ENCODE peak calls at places on chromosomes 13 and 19, in ten cellular contexts. X, R, E, M, H, W, F, U, S and Z are unnamed samples.
A peak's percentile ranks its signal among the peaks of the same experiment; 100 is the strongest.

GRCh38 chr13:26872444-26873173 is 112.0 kb upstream of the GPR12 start:
- DNase-seq in R (no peak), M (peak; percentile 87), F (no peak), S (no peak), E (peak; percentile 53), U (no peak), W (peak; percentile 16), H (peak; percentile 74), X (peak; percentile 80), Z (peak; percentile 50)

GRCh38 chr13:60261432-60262351 is 98.0 kb upstream of the DIAPH3 start:
- DNase-seq in S (no peak), U (no peak), W (no peak), F (no peak), R (no peak), X (no peak), M (no peak), H (no peak), E (no peak), Z (no peak)

GRCh38 chr13:44801990-44802389 is 187.3 kb downstream of the NUFIP1 start:
- DNase-seq in H (no peak), R (no peak), M (peak; percentile 25), F (no peak), E (no peak), U (no peak), W (no peak), S (peak; percentile 80), X (no peak), Z (no peak)

GRCh38 chr19:15379996-15380647 is 535 bp upstream of the AKAP8 start:
- DNase-seq in X (no peak), F (no peak), H (no peak), S (peak; percentile 22), E (no peak), U (peak; percentile 80), R (peak; percentile 46), M (no peak), W (no peak), Z (peak; percentile 61)

GRCh38 chr13:24110011-24110410 is 50.5 kb upstream of the SPATA13 start:
- DNase-seq in H (no peak), X (no peak), M (no peak), U (no peak), F (no peak), E (no peak), S (no peak), R (no peak), W (no peak), Z (no peak)

GRCh38 chr19:29478578-29479565 is 46.9 kb upstream of the VSTM2B start:
- DNase-seq in X (peak; percentile 40), H (peak; percentile 58), S (no peak), E (no peak), M (peak; percentile 74), R (no peak), U (no peak), F (no peak), W (no peak), Z (no peak)

GRCh38 chr13:62250501-62251175 is 835.0 kb upstream of the PCDH20 start:
- DNase-seq in M (no peak), R (no peak), H (no peak), S (no peak), E (no peak), F (no peak), W (no peak), U (no peak), X (no peak), Z (no peak)

GRCh38 chr13:47170971-47171370 is 274.1 kb upstream of the HTR2A start:
- DNase-seq in W (no peak), R (no peak), F (no peak), X (no peak), U (no peak), H (no peak), S (no peak), E (no peak), M (no peak), Z (no peak)

GRCh38 chr13:34412295-34412694 is 529.8 kb upstream of the NBEA start:
- DNase-seq in S (peak; percentile 26), R (no peak), W (no peak), M (no peak), F (no peak), E (no peak), X (no peak), H (no peak), U (no peak), Z (no peak)

GRCh38 chr13:34411177-34411576 is 530.9 kb upstream of the NBEA start:
- DNase-seq in U (no peak), R (no peak), M (no peak), S (no peak), X (no peak), E (no peak), F (no peak), W (no peak), H (no peak), Z (no peak)

GRCh38 chr13:34413538-34414210 is 528.4 kb upstream of the NBEA start:
- DNase-seq in S (peak; percentile 33), X (no peak), W (no peak), H (no peak), R (no peak), F (no peak), M (no peak), E (no peak), U (no peak), Z (no peak)

GRCh38 chr13:34411881-34412280 is 530.2 kb upstream of the NBEA start:
- DNase-seq in U (no peak), S (no peak), H (no peak), R (no peak), E (no peak), X (no peak), W (no peak), M (no peak), F (no peak), Z (no peak)

GRCh38 chr13:34412817-34413365 is 529.2 kb upstream of the NBEA start:
- DNase-seq in X (no peak), M (no peak), W (no peak), F (no peak), U (no peak), R (no peak), S (peak; percentile 73), E (no peak), H (no peak), Z (no peak)
- TF ChIP-seq CTCF in X (no peak), M (no peak), W (no peak), F (no peak), U (no peak), R (no peak), S (no peak), E (no peak), H (no peak), Z (no peak)

GRCh38 chr13:88196106-88196505 is 524.9 kb downstream of the SLITRK5 start:
- DNase-seq in H (no peak), M (no peak), E (no peak), W (no peak), F (no peak), R (no peak), X (no peak), U (no peak), S (no peak), Z (no peak)
- TF ChIP-seq CTCF in H (no peak), M (no peak), E (no peak), W (no peak), F (no peak), R (no peak), X (no peak), U (no peak), S (no peak), Z (no peak)

GRCh38 chr19:42424345-42424707 is 2.9 kb downstream of the LIPE start:
- DNase-seq in E (no peak), M (no peak), X (no peak), R (no peak), U (no peak), F (no peak), S (no peak), H (no peak), W (no peak), Z (no peak)

GRCh38 chr19:42422576-42423461 is 4.4 kb downstream of the LIPE start:
- DNase-seq in R (no peak), X (peak; percentile 62), U (peak; percentile 70), E (no peak), H (peak; percentile 85), M (no peak), W (peak; percentile 77), S (no peak), F (no peak), Z (peak; percentile 62)

GRCh38 chr19:42426643-42427042 is 545 bp downstream of the LIPE start:
- DNase-seq in S (no peak), H (no peak), X (no peak), F (no peak), E (no peak), W (no peak), M (no peak), U (no peak), R (no peak), Z (no peak)

GRCh38 chr19:42423462-42424344 is 3.5 kb downstream of the LIPE start:
- DNase-seq in X (peak; percentile 97), H (peak; percentile 98), F (peak; percentile 78), M (peak; percentile 95), R (peak; percentile 75), S (peak; percentile 83), W (peak; percentile 92), E (peak; percentile 88), U (peak; percentile 86), Z (peak; percentile 97)

GRCh38 chr19:42424712-42425131 is 2.5 kb downstream of the LIPE start:
- DNase-seq in U (no peak), E (no peak), X (no peak), R (no peak), M (no peak), H (peak; percentile 25), W (no peak), S (no peak), F (no peak), Z (no peak)
- TF ChIP-seq CTCF in U (no peak), E (no peak), X (no peak), R (no peak), M (no peak), H (no peak), W (no peak), S (no peak), F (no peak), Z (no peak)

GRCh38 chr13:65653548-65654078 is 1576.5 kb downstream of the PCDH9 start:
- DNase-seq in F (no peak), W (no peak), E (no peak), S (no peak), U (no peak), X (no peak), M (no peak), R (no peak), H (peak; percentile 14), Z (no peak)

GRCh38 chr13:65660696-65661095 is 1569.4 kb downstream of the PCDH9 start:
- DNase-seq in W (no peak), S (no peak), U (no peak), F (no peak), M (no peak), X (no peak), H (no peak), R (no peak), E (no peak), Z (no peak)

DNA sequence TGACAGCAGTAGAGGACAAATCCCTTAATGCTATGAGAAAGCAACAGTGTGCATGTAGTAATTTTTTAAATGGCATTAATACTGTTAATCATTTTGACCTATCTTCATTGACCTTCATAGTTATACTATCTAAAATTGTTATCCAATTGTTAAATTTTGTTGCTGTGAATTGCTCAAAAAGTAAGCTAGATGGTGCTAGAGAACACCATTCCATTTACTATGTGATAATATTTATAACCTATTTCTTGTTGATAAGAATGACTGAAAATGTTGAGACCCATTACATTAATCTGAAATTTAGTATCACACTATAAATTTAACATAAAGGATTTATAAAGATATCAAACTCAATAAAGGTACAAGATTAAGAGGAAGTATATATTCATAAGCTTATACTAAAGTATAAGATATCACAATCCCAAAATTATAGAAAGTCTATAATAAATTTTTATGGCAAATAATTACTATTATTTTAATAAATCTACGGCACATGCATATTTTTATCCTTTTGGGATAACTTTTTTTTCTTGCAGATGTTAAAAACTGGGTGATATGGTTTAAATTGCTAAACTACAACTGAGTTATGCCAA is 1573.3 kb downstream of the PCDH9 start:
- DNase-seq in X (no peak), E (no peak), U (no peak), W (no peak), H (no peak), R (no peak), S (peak; percentile 3), F (no peak), M (no peak), Z (no peak)
- TF ChIP-seq CTCF in X (no peak), E (no peak), U (peak; percentile 14), W (peak; percentile 17), H (peak; percentile 82), R (no peak), S (peak; percentile 40), F (peak; percentile 43), M (no peak), Z (peak; percentile 35)